ENCODE peak calls at places on chromosomes 7 and 10, in seven cellular contexts. One of them, this sample, is unnamed.

GRCh38 chr7:80876894-80877414 is 41.9 kb downstream of the SEMA3C start:
- DNase-seq in MM.1S: no peak
- DNase-seq in GM23338: no peak
- DNase-seq in GM23248: peak
- DNase-seq in OCI-LY7: no peak
- DNase-seq in neural progenitor cell: no peak
- DNase-seq in hepatocyte: peak
- DNase-seq in this sample: peak

GRCh38 chr7:101121996-101122932 is 4.6 kb upstream of the SERPINE1 start:
- DNase-seq in MM.1S: no peak
- DNase-seq in GM23338: peak
- DNase-seq in GM23248: peak
- DNase-seq in OCI-LY7: no peak
- DNase-seq in neural progenitor cell: peak
- DNase-seq in hepatocyte: peak
- DNase-seq in this sample: peak

GRCh38 chr10:125370578-125370977 is 210.2 kb upstream of the CTBP2 start:
- DNase-seq in MM.1S: no peak
- DNase-seq in GM23338: peak
- DNase-seq in GM23248: no peak
- DNase-seq in OCI-LY7: no peak
- DNase-seq in neural progenitor cell: peak
- DNase-seq in hepatocyte: peak
- DNase-seq in this sample: no peak

GRCh38 chr10:3764626-3765375 is 20.2 kb downstream of the KLF6 start:
- DNase-seq in MM.1S: peak
- DNase-seq in GM23338: no peak
- DNase-seq in GM23248: no peak
- DNase-seq in OCI-LY7: peak
- DNase-seq in neural progenitor cell: no peak
- DNase-seq in hepatocyte: no peak
- DNase-seq in this sample: peak

GRCh38 chr7:43096875-43097274 is 15.6 kb upstream of the HECW1 start:
- DNase-seq in MM.1S: no peak
- DNase-seq in GM23338: no peak
- DNase-seq in GM23248: no peak
- DNase-seq in OCI-LY7: peak
- DNase-seq in neural progenitor cell: no peak
- DNase-seq in hepatocyte: no peak
- DNase-seq in this sample: no peak

GRCh38 chr10:30438016-30438850 is 4.2 kb downstream of the MAP3K8 start:
- DNase-seq in MM.1S: peak
- DNase-seq in GM23338: no peak
- DNase-seq in GM23248: peak
- DNase-seq in OCI-LY7: no peak
- DNase-seq in neural progenitor cell: no peak
- DNase-seq in hepatocyte: no peak
- DNase-seq in this sample: no peak

GRCh38 chr10:22086730-22087364 is 83.3 kb upstream of the DNAJC1 start:
- DNase-seq in MM.1S: no peak
- DNase-seq in GM23338: peak
- DNase-seq in GM23248: peak
- DNase-seq in OCI-LY7: no peak
- DNase-seq in neural progenitor cell: peak
- DNase-seq in hepatocyte: peak
- DNase-seq in this sample: peak

GRCh38 chr10:105650311-105650710 is 1009.2 kb downstream of the SORCS3 start:
- DNase-seq in MM.1S: no peak
- DNase-seq in GM23338: peak
- DNase-seq in GM23248: no peak
- DNase-seq in OCI-LY7: no peak
- DNase-seq in neural progenitor cell: peak
- DNase-seq in hepatocyte: no peak
- DNase-seq in this sample: no peak

GRCh38 chr10:13922591-13922990 is 335.8 kb downstream of the PRPF18 start:
- DNase-seq in MM.1S: no peak
- DNase-seq in GM23338: no peak
- DNase-seq in GM23248: peak
- DNase-seq in OCI-LY7: no peak
- DNase-seq in neural progenitor cell: no peak
- DNase-seq in hepatocyte: no peak
- DNase-seq in this sample: peak

GRCh38 chr7:158365332-158365731 is 222.3 kb downstream of the PTPRN2 start:
- DNase-seq in MM.1S: no peak
- DNase-seq in GM23338: no peak
- DNase-seq in GM23248: no peak
- DNase-seq in OCI-LY7: no peak
- DNase-seq in neural progenitor cell: no peak
- DNase-seq in hepatocyte: no peak
- DNase-seq in this sample: no peak

GRCh38 chr10:91163269-91163708 is 57.2 kb upstream of the PCGF5 start:
- DNase-seq in MM.1S: peak
- DNase-seq in GM23338: peak
- DNase-seq in GM23248: peak
- DNase-seq in OCI-LY7: peak
- DNase-seq in neural progenitor cell: peak
- DNase-seq in hepatocyte: peak
- DNase-seq in this sample: peak

GRCh38 chr10:74669210-74669609 is 157.2 kb upstream of the KAT6B start:
- DNase-seq in MM.1S: no peak
- DNase-seq in GM23338: no peak
- DNase-seq in GM23248: no peak
- DNase-seq in OCI-LY7: no peak
- DNase-seq in neural progenitor cell: no peak
- DNase-seq in hepatocyte: no peak
- DNase-seq in this sample: no peak

GRCh38 chr7:131072505-131073091 is 255.1 kb upstream of the MKLN1 start:
- DNase-seq in MM.1S: no peak
- DNase-seq in GM23338: peak
- DNase-seq in GM23248: peak
- DNase-seq in OCI-LY7: no peak
- DNase-seq in neural progenitor cell: peak
- DNase-seq in hepatocyte: no peak
- DNase-seq in this sample: peak

GRCh38 chr7:73964786-73965185 is 63.2 kb upstream of the ELN start:
- DNase-seq in MM.1S: no peak
- DNase-seq in GM23338: no peak
- DNase-seq in GM23248: no peak
- DNase-seq in OCI-LY7: no peak
- DNase-seq in neural progenitor cell: no peak
- DNase-seq in hepatocyte: no peak
- DNase-seq in this sample: no peak

GRCh38 chr10:84258034-84258695 is 13.3 kb downstream of the RGR start:
- DNase-seq in MM.1S: no peak
- DNase-seq in GM23338: no peak
- DNase-seq in GM23248: no peak
- DNase-seq in OCI-LY7: no peak
- DNase-seq in neural progenitor cell: no peak
- DNase-seq in hepatocyte: no peak
- DNase-seq in this sample: no peak

GRCh38 chr10:124632064-124632531 is 112.1 kb downstream of the FAM53B start:
- DNase-seq in MM.1S: no peak
- DNase-seq in GM23338: peak
- DNase-seq in GM23248: peak
- DNase-seq in OCI-LY7: no peak
- DNase-seq in neural progenitor cell: peak
- DNase-seq in hepatocyte: no peak
- DNase-seq in this sample: no peak

GRCh38 chr7:94300176-94300835 is 94.4 kb upstream of the COL1A2 start:
- DNase-seq in MM.1S: no peak
- DNase-seq in GM23338: no peak
- DNase-seq in GM23248: peak
- DNase-seq in OCI-LY7: no peak
- DNase-seq in neural progenitor cell: no peak
- DNase-seq in hepatocyte: no peak
- DNase-seq in this sample: peak

GRCh38 chr7:94298943-94299342 is 95.8 kb upstream of the COL1A2 start:
- DNase-seq in MM.1S: no peak
- DNase-seq in GM23338: no peak
- DNase-seq in GM23248: peak
- DNase-seq in OCI-LY7: no peak
- DNase-seq in neural progenitor cell: no peak
- DNase-seq in hepatocyte: no peak
- DNase-seq in this sample: no peak

GRCh38 chr7:94297397-94297838 is 97.3 kb upstream of the COL1A2 start:
- DNase-seq in MM.1S: no peak
- DNase-seq in GM23338: no peak
- DNase-seq in GM23248: peak
- DNase-seq in OCI-LY7: no peak
- DNase-seq in neural progenitor cell: no peak
- DNase-seq in hepatocyte: peak
- DNase-seq in this sample: peak

GRCh38 chr7:94303736-94304135 is 91.0 kb upstream of the COL1A2 start:
- DNase-seq in MM.1S: no peak
- DNase-seq in GM23338: no peak
- DNase-seq in GM23248: peak
- DNase-seq in OCI-LY7: no peak
- DNase-seq in neural progenitor cell: no peak
- DNase-seq in hepatocyte: peak
- DNase-seq in this sample: no peak

DNA sequence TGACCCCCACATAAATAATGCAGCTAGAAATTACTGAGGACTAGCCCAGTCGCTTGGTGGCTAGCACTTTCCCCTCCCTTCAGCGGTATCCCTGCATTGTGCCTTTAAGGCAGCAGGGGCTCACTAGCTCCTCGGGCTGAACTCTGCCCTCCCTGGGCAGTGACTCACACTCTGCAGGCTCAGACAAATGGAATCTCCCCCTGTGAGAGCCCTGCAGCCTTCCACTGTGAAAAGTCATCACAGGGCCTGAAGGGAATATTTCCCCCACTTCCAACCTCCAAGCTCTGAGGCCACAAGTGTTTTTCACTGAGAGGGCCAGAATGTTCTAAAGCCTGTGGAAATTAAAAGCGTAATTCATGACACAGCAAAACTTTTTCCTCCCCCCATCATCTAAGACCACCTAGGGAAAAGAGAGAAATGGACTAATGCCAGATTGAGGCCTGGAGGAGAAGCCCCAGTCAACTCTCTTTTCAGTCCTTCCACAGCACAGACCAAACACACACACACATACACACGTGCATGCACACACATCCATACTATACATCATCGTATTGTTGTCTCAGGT is 93.6 kb upstream of the COL1A2 start:
- DNase-seq in MM.1S: no peak
- DNase-seq in GM23338: peak
- DNase-seq in GM23248: peak
- DNase-seq in OCI-LY7: no peak
- DNase-seq in neural progenitor cell: peak
- DNase-seq in hepatocyte: peak
- DNase-seq in this sample: peak
- H3K4me2 ChIP-seq in MM.1S: no peak
- H3K4me2 ChIP-seq in GM23338: peak
- H3K4me2 ChIP-seq in GM23248: peak
- H3K4me2 ChIP-seq in OCI-LY7: no peak
- H3K4me2 ChIP-seq in neural progenitor cell: peak
- H3K4me2 ChIP-seq in hepatocyte: peak
- H3K4me2 ChIP-seq in this sample: peak

GRCh38 chr10:44801383-44802327 is 109.5 kb upstream of the TMEM72 start:
- DNase-seq in MM.1S: no peak
- DNase-seq in GM23338: no peak
- DNase-seq in GM23248: peak
- DNase-seq in OCI-LY7: no peak
- DNase-seq in neural progenitor cell: no peak
- DNase-seq in hepatocyte: peak
- DNase-seq in this sample: peak
- TF ChIP-seq EZH2phosphoT487 in MM.1S: no peak
- TF ChIP-seq EZH2phosphoT487 in GM23338: no peak
- TF ChIP-seq EZH2phosphoT487 in GM23248: no peak
- TF ChIP-seq EZH2phosphoT487 in OCI-LY7: no peak
- TF ChIP-seq EZH2phosphoT487 in neural progenitor cell: no peak
- TF ChIP-seq EZH2phosphoT487 in hepatocyte: no peak
- TF ChIP-seq EZH2phosphoT487 in this sample: no peak

GRCh38 chr10:95501203-95502094 is 59.7 kb downstream of the SORBS1 start:
- DNase-seq in MM.1S: no peak
- DNase-seq in GM23338: no peak
- DNase-seq in GM23248: no peak
- DNase-seq in OCI-LY7: no peak
- DNase-seq in neural progenitor cell: no peak
- DNase-seq in hepatocyte: no peak
- DNase-seq in this sample: no peak
- H2AFZ ChIP-seq in MM.1S: no peak
- H2AFZ ChIP-seq in GM23338: no peak
- H2AFZ ChIP-seq in GM23248: no peak
- H2AFZ ChIP-seq in OCI-LY7: no peak
- H2AFZ ChIP-seq in neural progenitor cell: no peak
- H2AFZ ChIP-seq in hepatocyte: no peak
- H2AFZ ChIP-seq in this sample: no peak

DNA sequence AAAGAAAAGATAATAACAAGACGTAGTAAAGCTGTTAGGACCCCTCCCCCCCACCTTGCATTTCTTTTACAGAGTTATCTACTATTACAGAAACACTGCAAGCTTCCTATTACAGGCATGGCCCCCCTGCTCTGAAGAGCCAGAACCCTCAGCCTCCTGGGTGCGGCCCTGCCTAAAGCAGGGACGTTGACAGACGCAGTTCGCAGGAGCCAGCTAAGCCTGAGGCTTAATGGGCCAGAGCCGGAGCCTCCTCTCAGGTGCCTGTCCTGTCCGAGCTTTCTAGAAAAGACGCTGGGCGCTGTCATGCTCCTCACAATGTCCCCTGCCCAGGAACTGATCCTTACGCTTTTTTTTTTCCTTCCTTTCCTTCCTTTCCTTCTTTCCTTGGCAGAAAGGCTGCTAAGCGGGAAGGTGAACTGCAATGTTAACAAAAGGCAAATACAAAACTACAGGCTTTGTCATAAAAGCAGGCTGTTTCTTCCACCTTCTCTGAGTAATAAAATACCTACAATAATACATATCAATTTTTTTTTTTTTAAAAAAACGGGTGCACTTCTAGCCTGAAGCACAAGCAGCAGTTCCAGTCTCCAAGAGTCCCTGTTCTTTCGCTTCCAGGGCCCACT is 11.4 kb downstream of the MNX1 start:
- DNase-seq in MM.1S: no peak
- DNase-seq in GM23338: peak
- DNase-seq in GM23248: no peak
- DNase-seq in OCI-LY7: no peak
- DNase-seq in neural progenitor cell: peak
- DNase-seq in hepatocyte: no peak
- DNase-seq in this sample: no peak
- H3K4me2 ChIP-seq in MM.1S: peak
- H3K4me2 ChIP-seq in GM23338: peak
- H3K4me2 ChIP-seq in GM23248: no peak
- H3K4me2 ChIP-seq in OCI-LY7: no peak
- H3K4me2 ChIP-seq in neural progenitor cell: peak
- H3K4me2 ChIP-seq in hepatocyte: peak
- H3K4me2 ChIP-seq in this sample: peak

GRCh38 chr10:77332256-77332655 is 305.4 kb downstream of the KCNMA1 start:
- DNase-seq in MM.1S: no peak
- DNase-seq in GM23338: no peak
- DNase-seq in GM23248: no peak
- DNase-seq in OCI-LY7: no peak
- DNase-seq in neural progenitor cell: no peak
- DNase-seq in hepatocyte: no peak
- DNase-seq in this sample: no peak
- TF ChIP-seq EZH2phosphoT487 in MM.1S: no peak
- TF ChIP-seq EZH2phosphoT487 in GM23338: no peak
- TF ChIP-seq EZH2phosphoT487 in GM23248: no peak
- TF ChIP-seq EZH2phosphoT487 in OCI-LY7: no peak
- TF ChIP-seq EZH2phosphoT487 in neural progenitor cell: no peak
- TF ChIP-seq EZH2phosphoT487 in hepatocyte: no peak
- TF ChIP-seq EZH2phosphoT487 in this sample: no peak

This sample was measured in PC-3.